ENCODE peak calls at places on chromosome 9, in four cellular contexts. L, S, J and F are unnamed samples.

GRCh38 chr9:115295749-115296148 is 177.8 kb upstream of the TNC start:
- DNase-seq in L (no peak), S (no peak), J (no peak), F (no peak)

GRCh38 chr9:91273853-91274552 is 87.7 kb downstream of the AUH start:
- DNase-seq in L (peak), S (peak), J (no peak), F (no peak)

GRCh38 chr9:137403281-137403680 is 19.7 kb downstream of the EXD3 start:
- DNase-seq in L (no peak), S (no peak), J (no peak), F (no peak)

GRCh38 chr9:128494108-128494742 is 10.3 kb upstream of the GLE1 start:
- DNase-seq in L (no peak), S (no peak), J (peak), F (no peak)

GRCh38 chr9:96067004-96067403 is 191.5 kb downstream of the ERCC6L2 start:
- DNase-seq in L (no peak), S (no peak), J (no peak), F (no peak)

GRCh38 chr9:110112792-110113191 is 95.2 kb downstream of the C9orf152 start:
- DNase-seq in L (no peak), S (no peak), J (no peak), F (no peak)

GRCh38 chr9:81150016-81150625 is 539.2 kb downstream of the TLE1 start:
- DNase-seq in L (no peak), S (no peak), J (no peak), F (no peak)

GRCh38 chr9:127876764-127877562 is 512 bp downstream of the AK1 start:
- DNase-seq in L (no peak), S (no peak), J (peak), F (no peak)

GRCh38 chr9:116365056-116365471 is 211.5 kb downstream of the PAPPA start:
- DNase-seq in L (no peak), S (no peak), J (peak), F (no peak)

GRCh38 chr9:8804618-8805017 is 1005.0 kb upstream of the DMAC1 start:
- DNase-seq in L (no peak), S (no peak), J (no peak), F (no peak)

GRCh38 chr9:134641173-134641985 is at the start of gene COL5A1:
- DNase-seq in L (no peak), S (no peak), J (peak), F (peak)

GRCh38 chr9:134641989-134642384 is 384 bp downstream of the COL5A1 start:
- DNase-seq in L (no peak), S (no peak), J (peak), F (peak)

GRCh38 chr9:134644715-134645606 is 3.4 kb downstream of the COL5A1 start:
- DNase-seq in L (no peak), S (no peak), J (peak), F (peak)

GRCh38 chr9:134642385-134643181 is 980 bp downstream of the COL5A1 start:
- DNase-seq in L (no peak), S (no peak), J (peak), F (peak)

GRCh38 chr9:134643306-134643705 is 1.7 kb downstream of the COL5A1 start:
- DNase-seq in L (no peak), S (no peak), J (peak), F (peak)
- TF ChIP-seq CTCF in L (no peak), S (no peak), J (no peak), F (no peak)

GRCh38 chr9:2220036-2220435 is 204.9 kb downstream of the SMARCA2 start:
- DNase-seq in L (no peak), S (no peak), J (no peak), F (no peak)
- TF ChIP-seq EZH2phosphoT487 in L (no peak), S (no peak), J (no peak), F (no peak)

GRCh38 chr9:22217254-22217653 is 208.1 kb upstream of the CDKN2B start:
- DNase-seq in L (no peak), S (no peak), J (no peak), F (no peak)
- H3K9ac ChIP-seq in L (no peak), S (no peak), J (no peak), F (no peak)

GRCh38 chr9:6739218-6739617 is 18.6 kb upstream of the KDM4C start:
- DNase-seq in L (peak), S (peak), J (peak), F (no peak)
- TF ChIP-seq CTCF in L (peak), S (peak), J (peak), F (peak)